ENCODE peak calls at places on chromosomes 11 and 22, in five cellular contexts. C is progenitor cell of endocrine pancreas; R is AML-193; S is naive thymus-derived CD8-positive, alpha-beta T cell; A is HTR-8/SVneo. Q is an unnamed sample.

GRCh38 chr11:10926801-10927200 is 68.9 kb upstream of the ZBED5 start:
- DNase-seq in C (no peak), S (no peak), A (no peak), R (no peak), Q (peak)

GRCh38 chr11:77598195-77598594 is 8.4 kb downstream of the AQP11 start:
- DNase-seq in C (no peak), A (no peak), S (no peak), R (no peak), Q (no peak)

GRCh38 chr11:30488304-30488998 is 97.7 kb downstream of the MPPED2 start:
- DNase-seq in A (no peak), C (no peak), R (no peak), S (no peak), Q (no peak)

GRCh38 chr11:103662880-103663279 is 373.6 kb upstream of the DDI1 start:
- DNase-seq in R (peak), C (no peak), A (no peak), S (no peak), Q (no peak)

GRCh38 chr11:61688368-61689163 is 8.4 kb downstream of the DAGLA start:
- DNase-seq in A (no peak), C (no peak), S (no peak), R (no peak), Q (no peak)

GRCh38 chr11:66347425-66348276 is at the start of gene B4GAT1:
- DNase-seq in S (peak), C (peak), R (peak), A (peak), Q (peak)

GRCh38 chr22:20324139-20324516 is 4.3 kb upstream of the DGCR6L start:
- DNase-seq in S (peak), A (no peak), R (no peak), C (no peak), Q (no peak)

GRCh38 chr22:17969732-17970131 is 54.6 kb downstream of the MICAL3 start:
- DNase-seq in C (no peak), S (no peak), A (peak), R (no peak), Q (peak)

GRCh38 chr11:3174387-3174786 is 9.3 kb upstream of the OSBPL5 start:
- DNase-seq in C (no peak), S (peak), R (no peak), A (no peak), Q (no peak)

GRCh38 chr11:60852060-60852638 is 3.6 kb downstream of the PTGDR2 start:
- DNase-seq in C (no peak), S (no peak), R (no peak), A (no peak), Q (no peak)

GRCh38 chr11:278001-278951 is at the start of gene NLRP6:
- DNase-seq in S (no peak), C (no peak), R (no peak), A (no peak), Q (no peak)

GRCh38 chr22:41838842-41839618 is 6.1 kb downstream of the SREBF2 start:
- DNase-seq in R (no peak), A (no peak), C (no peak), S (peak), Q (no peak)

GRCh38 chr11:2887526-2888195 is 2.1 kb upstream of the CDKN1C start:
- DNase-seq in R (no peak), C (no peak), A (no peak), S (no peak), Q (no peak)

GRCh38 chr11:9075441-9076000 is 15.9 kb downstream of the SCUBE2 start:
- DNase-seq in S (no peak), R (no peak), C (no peak), A (no peak), Q (no peak)

GRCh38 chr11:12800032-12800671 is 125.9 kb downstream of the TEAD1 start:
- DNase-seq in R (no peak), A (peak), S (no peak), C (no peak), Q (peak)

GRCh38 chr11:99693941-99694492 is 673.3 kb downstream of the CNTN5 start:
- DNase-seq in R (no peak), A (peak), S (no peak), C (no peak), Q (peak)

Q was measured in A549.